ENCODE peak calls at places on chromosomes 1 and 21, in five cellular contexts. S, H, R, G and K are unnamed samples.

GRCh38 chr21:39908265-39908923 is 41.2 kb downstream of the PCP4 start:
- DNase-seq in R (no peak), S (peak; percentile 27), G (no peak), H (no peak), K (no peak)

GRCh38 chr1:43171312-43171875 is 696 bp downstream of the EBNA1BP2 start:
- DNase-seq in H (no peak), S (peak; percentile 36), G (peak; percentile 8), R (no peak), K (peak; percentile 9)

GRCh38 chr1:187691439-187691838 is 862.7 kb downstream of the PLA2G4A start:
- DNase-seq in R (peak; percentile 33), H (no peak), G (peak; percentile 89), S (no peak), K (peak; percentile 91)

GRCh38 chr21:38475519-38475918 is 22.8 kb downstream of the ERG start:
- DNase-seq in G (no peak), H (no peak), S (no peak), R (no peak), K (no peak)

GRCh38 chr1:21614419-21615115 is 54.6 kb downstream of the RAP1GAP start:
- DNase-seq in H (no peak), G (no peak), R (no peak), S (no peak), K (no peak)

GRCh38 chr1:39898146-39898545 is 3.6 kb downstream of the MYCL start:
- DNase-seq in S (peak; percentile 83), H (no peak), G (no peak), R (no peak), K (no peak)

GRCh38 chr1:160999376-160999775 is 21.6 kb downstream of the F11R start:
- DNase-seq in G (no peak), R (no peak), S (no peak), H (no peak), K (no peak)

GRCh38 chr1:171152533-171152932 is 32.6 kb upstream of the FMO2 start:
- DNase-seq in G (no peak), S (no peak), R (no peak), H (no peak), K (peak; percentile 6)

GRCh38 chr1:107920999-107921398 is 44.0 kb downstream of the VAV3 start:
- DNase-seq in S (no peak), H (no peak), G (no peak), R (no peak), K (no peak)

GRCh38 chr1:101566883-101567538 is 330.2 kb downstream of the S1PR1 start:
- DNase-seq in R (no peak), S (no peak), H (no peak), G (no peak), K (no peak)

GRCh38 chr1:15489052-15489736 is 13.3 kb downstream of the CELA2B start:
- DNase-seq in H (no peak), R (no peak), G (no peak), S (no peak), K (no peak)

GRCh38 chr1:185155600-185156320 is 993 bp downstream of the TRMT1L start:
- DNase-seq in G (peak; percentile 58), H (no peak), S (peak; percentile 3), R (no peak), K (peak; percentile 50)

GRCh38 chr1:18926315-18927081 is 24.1 kb upstream of the ALDH4A1 start:
- DNase-seq in R (peak; percentile 84), H (peak; percentile 84), G (peak; percentile 98), S (no peak), K (peak; percentile 79)

GRCh38 chr1:234922987-234923386 is 205.7 kb downstream of the TOMM20 start:
- DNase-seq in S (no peak), G (no peak), H (no peak), R (no peak), K (no peak)

GRCh38 chr1:214476229-214476957 is 75.0 kb downstream of the PTPN14 start:
- DNase-seq in G (peak; percentile 54), H (peak; percentile 41), S (no peak), R (no peak), K (peak; percentile 52)

GRCh38 chr1:17206196-17206595 is 1.3 kb downstream of the PADI1 start:
- DNase-seq in R (no peak), S (no peak), H (no peak), G (no peak), K (no peak)

GRCh38 chr1:17207966-17208418 is 3.1 kb downstream of the PADI1 start:
- DNase-seq in H (no peak), G (peak; percentile 90), R (peak; percentile 70), S (no peak), K (peak; percentile 62)

GRCh38 chr1:17207540-17207939 is 2.6 kb downstream of the PADI1 start:
- DNase-seq in R (no peak), S (no peak), H (no peak), G (no peak), K (no peak)

GRCh38 chr1:17205652-17206051 is 724 bp downstream of the PADI1 start:
- DNase-seq in G (no peak), R (no peak), S (no peak), H (no peak), K (no peak)

DNA sequence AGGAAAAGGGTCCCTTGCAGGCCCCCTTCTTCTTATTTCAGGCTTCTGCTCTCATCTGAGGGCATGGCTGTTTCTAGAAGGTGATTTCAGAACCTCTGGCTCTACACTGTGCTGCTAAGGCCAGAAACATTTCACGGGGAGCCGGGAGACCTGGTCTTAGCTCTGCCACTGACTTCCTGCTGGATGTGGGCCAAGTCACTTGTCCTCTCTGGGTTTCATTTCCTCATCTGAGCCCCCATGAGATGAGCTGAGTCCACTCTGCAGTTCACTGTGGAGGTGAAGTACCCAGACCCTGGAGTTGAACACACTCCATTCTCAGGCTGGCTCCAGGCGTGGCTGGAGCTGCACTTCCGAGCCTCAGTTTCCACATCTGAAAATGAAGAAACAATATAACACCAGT is 2.1 kb downstream of the PADI1 start:
- DNase-seq in G (no peak), H (peak; percentile 72), S (no peak), R (no peak), K (no peak)
- H3K4me3 ChIP-seq in G (no peak overlapping the region), H (no peak overlapping the region), S (no peak overlapping the region), R (no peak overlapping the region), K (no peak overlapping the region)

GRCh38 chr21:26843912-26844257 is 1.3 kb downstream of the ADAMTS1 start:
- DNase-seq in R (no peak), G (peak; percentile 67), H (no peak), S (peak; percentile 42), K (peak; percentile 94)

GRCh38 chr21:26845750-26846035 is 484 bp upstream of the ADAMTS1 start:
- DNase-seq in S (no peak), H (no peak), G (no peak), R (no peak), K (peak; percentile 26)

GRCh38 chr21:26844258-26845065 is 747 bp downstream of the ADAMTS1 start:
- DNase-seq in R (no peak), G (peak; percentile 54), S (peak; percentile 74), H (peak; percentile 48), K (peak; percentile 65)

GRCh38 chr21:26846036-26846931 is 1.1 kb upstream of the ADAMTS1 start:
- DNase-seq in H (peak; percentile 79), S (peak; percentile 79), G (peak; percentile 71), R (no peak), K (peak; percentile 70)

DNA sequence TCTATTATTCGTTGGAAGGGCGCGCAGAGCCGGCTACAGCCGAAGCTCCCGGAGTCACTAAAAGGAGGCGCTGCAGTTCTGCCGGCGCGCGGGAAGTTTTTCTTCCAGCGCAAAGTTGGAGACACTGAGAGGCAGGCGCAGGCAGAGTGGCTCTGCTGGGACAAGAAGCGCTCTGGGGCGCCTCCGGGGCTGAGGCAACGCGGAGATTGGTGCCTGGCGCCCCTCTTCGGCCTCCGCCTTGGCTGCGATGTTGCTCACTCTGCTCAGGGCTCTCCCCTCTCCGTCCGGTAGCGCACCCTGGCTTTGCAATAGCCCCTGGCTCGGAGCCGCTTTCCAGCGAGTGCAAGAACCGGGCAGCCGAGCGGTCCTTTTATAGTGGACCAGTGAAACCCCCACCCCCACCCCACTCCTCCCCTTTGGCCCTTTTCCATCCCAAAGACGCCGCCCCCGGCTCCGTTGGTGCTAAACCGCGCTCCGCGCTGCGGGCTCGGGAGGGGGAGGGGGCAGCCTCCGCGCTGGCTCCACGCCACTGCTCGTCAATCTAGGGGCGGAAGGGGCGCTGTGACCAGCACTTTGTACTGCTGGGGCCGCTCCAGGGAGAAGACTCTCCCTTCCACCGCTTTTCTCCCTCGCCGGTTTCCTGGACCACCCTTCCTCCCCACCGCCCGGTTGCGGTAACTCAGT is at the start of gene ADAMTS1:
- DNase-seq in H (peak; percentile 86), G (peak; percentile 91), S (peak; percentile 95), R (no peak), K (peak; percentile 92)
- H3K4me3 ChIP-seq in H (peak within 1 kb of the TSS; percentile 83), G (peak within 1 kb of the TSS; percentile 79), S (peak within 1 kb of the TSS; percentile 72), R (peak within 1 kb of the TSS; percentile 42), K (peak within 1 kb of the TSS; percentile 72)

GRCh38 chr1:151989131-151989868 is 4.4 kb downstream of the S100A10 start:
- DNase-seq in S (no peak), R (no peak), G (peak; percentile 92), H (peak; percentile 87), K (peak; percentile 72)
- H3K4me3 ChIP-seq in S (no peak overlapping the region), R (peak overlapping the region; percentile 87), G (peak overlapping the region; percentile 27), H (no peak overlapping the region), K (no peak overlapping the region)

DNA sequence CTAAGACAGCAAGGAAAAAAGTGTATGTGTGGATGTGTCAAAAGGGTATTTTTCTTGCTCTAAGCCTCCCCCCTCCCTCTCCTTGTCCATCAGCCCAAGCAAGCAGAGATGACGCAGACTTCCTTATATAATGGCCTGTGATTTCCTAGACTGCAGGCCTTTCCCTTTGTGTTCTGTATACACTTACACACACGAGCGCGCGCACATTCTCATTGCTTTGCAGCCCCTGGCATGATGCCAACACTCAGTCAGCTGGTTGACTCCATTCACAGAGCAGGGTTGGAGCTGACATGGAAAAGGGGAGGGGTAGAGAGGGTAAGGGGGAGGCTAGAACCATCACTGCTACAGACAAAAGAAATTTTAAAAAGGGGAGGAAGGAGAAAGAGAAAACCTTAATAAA is 41.8 kb downstream of the GATAD2B start:
- DNase-seq in G (peak; percentile 95), S (peak; percentile 8), H (peak; percentile 88), R (no peak), K (peak; percentile 98)
- H3K4me3 ChIP-seq in G (peak overlapping the region; percentile 24), S (no peak overlapping the region), H (no peak overlapping the region), R (no peak overlapping the region), K (peak overlapping the region; percentile 58)

GRCh38 chr1:94539496-94539895 is 2.1 kb downstream of the F3 start:
- DNase-seq in G (no peak), H (peak; percentile 36), R (no peak), S (no peak), K (no peak)
- H3K4me3 ChIP-seq in G (peak overlapping the region; percentile 82), H (peak overlapping the region; percentile 76), R (no peak overlapping the region), S (no peak overlapping the region), K (peak overlapping the region; percentile 80)

GRCh38 chr1:222709700-222710153 is 2.6 kb downstream of the AIDA start:
- DNase-seq in H (no peak), G (peak; percentile 11), S (no peak), R (no peak), K (peak; percentile 10)

GRCh38 chr1:222711319-222712252 is 705 bp downstream of the AIDA start:
- DNase-seq in R (peak; percentile 55), S (peak; percentile 63), H (peak; percentile 62), G (peak; percentile 63), K (peak; percentile 63)

GRCh38 chr1:222712253-222713090 is at the start of the genes AIDA and BROX:
- DNase-seq in R (peak; percentile 83), S (peak; percentile 94), H (peak; percentile 96), G (peak; percentile 86), K (peak; percentile 84)

GRCh38 chr1:222716393-222716792 is 4.0 kb downstream of the BROX start:
- DNase-seq in S (no peak), G (no peak), R (no peak), H (no peak), K (no peak)

GRCh38 chr1:222713091-222714012 is 988 bp downstream of the BROX start:
- DNase-seq in S (peak; percentile 98), R (peak; percentile 86), G (peak; percentile 94), H (peak; percentile 96), K (peak; percentile 96)
- H3K4me3 ChIP-seq in S (peak overlapping the region; percentile 92), R (peak overlapping the region; percentile 74), G (peak overlapping the region; percentile 86), H (peak overlapping the region; percentile 73), K (peak overlapping the region; percentile 90)